ENCODE peak calls at places on chromosome 6, in six cellular contexts. O is left ventricle myocardium superior, C is ACHN, I is HT-29, T is GM10248, E is NCI-H1105. B is an unnamed sample.

GRCh38 chr6:14826456-14826855 is 419.4 kb upstream of the JARID2 start:
- DNase-seq in E (no peak), C (no peak), T (no peak), I (no peak), O (no peak), B (no peak)

GRCh38 chr6:55902796-55903195 is 27.4 kb upstream of the BMP5 start:
- DNase-seq in O (no peak), E (no peak), T (no peak), I (no peak), C (no peak), B (peak; percentile 23)

GRCh38 chr6:68653706-68654089 is 18.6 kb downstream of the ADGRB3 start:
- DNase-seq in T (no peak), O (no peak), E (no peak), C (no peak), I (no peak), B (no peak)

GRCh38 chr6:168250250-168250649 is 69.3 kb downstream of the DACT2 start:
- DNase-seq in T (no peak), E (no peak), I (no peak), C (no peak), O (no peak), B (no peak)

GRCh38 chr6:12931639-12932038 is 215.1 kb downstream of the PHACTR1 start:
- DNase-seq in T (no peak), C (no peak), I (no peak), O (no peak), E (no peak), B (no peak)

GRCh38 chr6:85403331-85404015 is 46.4 kb upstream of the NT5E start:
- DNase-seq in C (peak; percentile 82), E (no peak), O (no peak), T (no peak), I (peak; percentile 68), B (peak; percentile 93)

GRCh38 chr6:90369024-90369519 is 72.4 kb upstream of the BACH2 start:
- DNase-seq in E (no peak), T (peak; percentile 71), O (peak; percentile 44), C (peak; percentile 98), I (peak; percentile 87), B (peak; percentile 100)

GRCh38 chr6:44721954-44722578 is 334.6 kb downstream of the CDC5L start:
- DNase-seq in C (no peak), E (no peak), O (no peak), I (no peak), T (no peak), B (no peak)

GRCh38 chr6:119133400-119133799 is 54.9 kb upstream of the FAM184A start:
- DNase-seq in T (no peak), I (no peak), E (no peak), O (no peak), C (no peak), B (no peak)

GRCh38 chr6:153210083-153210482 is 79.0 kb upstream of the RGS17 start:
- DNase-seq in I (no peak), O (no peak), T (peak; percentile 16), C (no peak), E (no peak), B (peak; percentile 63)

GRCh38 chr6:114100421-114100820 is 129.5 kb upstream of the HDAC2 start:
- DNase-seq in C (no peak), T (no peak), E (no peak), O (no peak), I (no peak), B (peak; percentile 21)

GRCh38 chr6:25320459-25320858 is 41.3 kb downstream of the CARMIL1 start:
- DNase-seq in I (no peak), T (no peak), O (no peak), C (no peak), E (no peak), B (no peak)

B was measured in fibroblast of pulmonary artery.